ENCODE peak calls at places on chromosomes 1 and 21, in four cellular contexts. U is BJ, A is GM06990, V is MM.1S. T is an unnamed sample.

GRCh38 chr21:38067086-38067739 is 151.0 kb upstream of the KCNJ6 start:
- DNase-seq in U (no peak), A (no peak), V (no peak), T (no peak)

GRCh38 chr1:115299266-115299665 is 38.8 kb downstream of the NGF start:
- DNase-seq in U (no peak), A (no peak), V (no peak), T (no peak)

GRCh38 chr1:25784575-25785051 is 15.4 kb upstream of the SELENON start:
- DNase-seq in U (no peak), A (no peak), V (no peak), T (no peak)

GRCh38 chr1:51898090-51898734 is 19.7 kb upstream of the NRDC start:
- DNase-seq in U (peak), A (no peak), V (no peak), T (no peak)

GRCh38 chr1:86421601-86422280 is 2.2 kb upstream of the CLCA2 start:
- DNase-seq in U (no peak), A (no peak), V (no peak), T (no peak)

GRCh38 chr1:225662155-225662554 is 9.2 kb upstream of the ENAH start:
- DNase-seq in U (no peak), A (no peak), V (no peak), T (no peak)

GRCh38 chr1:33055210-33055991 is 18.7 kb upstream of the AK2 start:
- DNase-seq in U (no peak), A (peak), V (peak), T (peak)

GRCh38 chr1:110033421-110033820 is 1.0 kb upstream of the STRIP1 start:
- DNase-seq in U (no peak), A (no peak), V (no peak), T (no peak)

GRCh38 chr1:54384921-54385726 is 21.1 kb downstream of the SSBP3 start:
- DNase-seq in U (peak), A (no peak), V (no peak), T (no peak)

GRCh38 chr1:19306941-19307340 is 5.0 kb downstream of the AKR7A2 start:
- DNase-seq in U (no peak), A (no peak), V (no peak), T (no peak)

GRCh38 chr1:112990271-112990670 is 34.3 kb upstream of the SLC16A1 start:
- DNase-seq in U (no peak), A (no peak), V (no peak), T (no peak)

GRCh38 chr1:66692681-66693080 is 59.6 kb upstream of the DYNLT5 start:
- DNase-seq in U (no peak), A (no peak), V (no peak), T (no peak)

GRCh38 chr1:85884372-85885035 is 176.3 kb upstream of the ZNHIT6 start:
- DNase-seq in U (no peak), A (no peak), V (no peak), T (no peak)

GRCh38 chr1:156581661-156582387 is 2.3 kb downstream of the TTC24 start:
- DNase-seq in U (no peak), A (no peak), V (no peak), T (no peak)

GRCh38 chr1:5286244-5286643 is 631.8 kb downstream of the AJAP1 start:
- DNase-seq in U (no peak), A (no peak), V (no peak), T (no peak)
- TF ChIP-seq CTCF in U (no peak), A (no peak), V (peak), T (no peak)

DNA sequence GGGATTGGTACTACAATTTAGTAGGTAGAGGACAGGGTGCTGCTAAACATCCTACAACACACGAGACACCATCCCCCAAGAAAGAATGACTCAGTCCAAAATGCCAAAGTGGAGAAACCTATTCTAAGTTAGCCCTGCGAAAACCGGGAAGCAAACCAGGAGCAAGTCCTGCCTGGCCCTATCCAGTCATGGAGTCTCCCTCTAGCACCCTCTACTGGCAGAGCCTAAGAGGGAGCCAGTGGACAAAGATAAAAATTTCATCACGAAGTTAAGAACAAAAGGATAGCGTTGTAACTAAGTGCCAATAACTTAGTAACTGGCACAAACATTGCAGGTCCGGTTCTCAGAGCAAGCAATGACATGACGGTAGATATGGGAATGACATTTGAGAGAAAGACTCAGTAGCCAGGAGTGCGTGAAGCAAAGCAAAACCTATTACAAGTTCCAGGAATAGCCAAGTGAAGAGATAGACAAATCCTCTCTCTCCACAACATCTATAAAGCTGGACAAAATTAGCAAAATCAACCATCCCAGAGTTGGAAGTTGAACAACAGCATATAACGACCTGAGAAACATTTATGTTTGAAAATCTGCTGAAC is 383.5 kb downstream of the OMA1 start:
- DNase-seq in U (no peak), A (no peak), V (peak), T (peak)
- TF ChIP-seq CTCF in U (peak), A (peak), V (peak), T (peak)

GRCh38 chr1:3898475-3898735 is 1.7 kb downstream of the C1orf174 start:
- DNase-seq in U (no peak), A (no peak), V (no peak), T (no peak)

GRCh38 chr1:3900969-3901529 is 977 bp upstream of the C1orf174 start:
- DNase-seq in U (peak), A (peak), V (peak), T (peak)

GRCh38 chr1:3899776-3900149 is 309 bp downstream of the C1orf174 start:
- DNase-seq in U (no peak), A (no peak), V (peak), T (no peak)

GRCh38 chr1:3900150-3900968 is at the start of gene C1orf174:
- DNase-seq in U (peak), A (peak), V (peak), T (peak)

DNA sequence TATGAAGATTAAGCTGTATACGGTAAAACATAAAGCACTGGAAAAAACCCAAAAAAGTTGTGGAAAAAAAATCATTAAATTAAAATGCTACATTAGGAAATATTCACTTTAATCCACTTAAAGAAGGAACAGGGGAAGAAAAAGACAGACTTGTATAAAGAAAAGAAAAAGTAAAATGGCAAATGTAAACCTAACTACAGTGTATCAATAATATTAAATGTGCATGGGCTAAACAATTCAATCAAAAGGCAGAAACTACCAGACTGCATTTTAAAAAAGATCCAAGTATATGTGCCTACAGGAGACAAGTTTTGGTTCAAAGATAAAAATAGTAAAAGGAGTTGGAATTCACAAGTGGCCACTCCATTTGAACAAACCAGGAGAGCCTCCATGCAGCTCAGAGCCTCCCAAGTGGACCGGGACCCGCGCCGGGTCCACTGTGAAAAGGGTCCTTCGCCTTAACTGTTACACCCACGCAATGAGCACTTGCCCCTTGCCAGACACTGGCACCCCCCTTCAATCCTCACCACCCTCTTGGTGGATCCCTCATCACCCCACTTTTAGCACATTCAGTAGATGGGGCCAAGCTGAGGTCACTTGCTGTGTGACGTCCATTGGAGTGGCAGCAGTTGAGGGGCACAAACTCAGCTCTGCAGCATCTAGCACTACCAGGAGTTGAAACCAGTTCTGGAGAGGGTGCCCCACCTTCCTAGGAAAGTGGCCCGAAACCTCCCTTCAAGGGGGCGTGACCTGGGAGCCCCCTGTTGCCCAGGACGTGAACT is 887 bp downstream of the C1orf174 start:
- DNase-seq in U (no peak), A (no peak), V (peak), T (no peak)
- TF ChIP-seq CTCF in U (no peak), A (peak), V (no peak), T (no peak)

GRCh38 chr1:184753093-184753492 is 1.6 kb downstream of the EDEM3 start:
- DNase-seq in U (no peak), A (no peak), V (peak), T (no peak)

GRCh38 chr1:184752656-184753055 is 2.0 kb downstream of the EDEM3 start:
- DNase-seq in U (no peak), A (no peak), V (no peak), T (no peak)

GRCh38 chr1:184754479-184755225 is at the start of gene EDEM3:
- DNase-seq in U (peak), A (peak), V (peak), T (peak)

GRCh38 chr1:184755226-184756065 is 788 bp upstream of the EDEM3 start:
- DNase-seq in U (no peak), A (no peak), V (peak), T (no peak)

DNA sequence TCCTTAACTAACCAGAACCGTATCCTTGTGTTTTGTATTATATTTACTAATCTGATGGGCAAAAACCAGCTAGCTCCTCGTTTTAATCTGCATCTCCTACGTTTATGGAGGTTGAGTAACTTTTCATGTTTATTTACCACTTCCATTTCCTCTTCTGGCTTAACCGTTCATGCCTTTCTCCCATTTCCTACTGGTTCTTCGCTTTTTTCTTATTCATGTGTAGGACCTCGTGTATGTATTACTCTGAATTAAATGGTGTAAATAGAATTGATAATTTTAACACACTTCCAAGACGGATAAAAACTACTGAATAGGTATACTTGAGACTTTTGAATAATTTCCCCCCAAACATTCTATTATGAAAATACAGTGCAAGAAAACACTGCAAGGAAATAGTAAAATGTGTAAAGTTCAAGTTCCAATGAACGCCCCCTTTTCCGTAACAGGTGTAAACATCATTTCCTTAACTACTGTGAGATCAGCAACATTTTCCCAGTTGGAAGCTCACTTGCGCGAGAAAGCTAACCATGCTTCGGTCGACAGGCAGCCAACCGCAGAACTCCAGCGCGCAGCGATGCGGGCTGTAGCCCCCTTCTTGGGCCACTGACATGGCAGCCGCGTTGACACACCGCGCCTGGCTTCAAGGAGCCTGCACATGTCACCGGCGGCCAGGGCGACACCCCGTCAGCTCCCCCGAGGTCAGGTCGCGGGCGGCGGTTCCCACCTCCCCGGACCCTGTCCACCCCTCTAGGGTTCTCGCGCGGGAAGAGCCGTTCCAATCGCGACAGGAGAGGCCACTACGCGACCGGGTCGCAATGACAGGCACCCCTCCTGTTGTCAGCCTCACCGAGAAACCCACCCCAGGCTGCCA is 815 bp downstream of the EDEM3 start:
- DNase-seq in U (no peak), A (peak), V (peak), T (peak)
- TF ChIP-seq CTCF in U (no peak), A (no peak), V (no peak), T (no peak)

GRCh38 chr21:39721885-39722284 is 23.1 kb upstream of the IGSF5 start:
- DNase-seq in U (no peak), A (no peak), V (no peak), T (no peak)

GRCh38 chr21:39715804-39716397 is 29.1 kb upstream of the IGSF5 start:
- DNase-seq in U (no peak), A (no peak), V (peak), T (peak)

GRCh38 chr21:39724944-39725343 is 20.0 kb upstream of the IGSF5 start:
- DNase-seq in U (no peak), A (no peak), V (no peak), T (no peak)

GRCh38 chr21:39726133-39726532 is 18.9 kb upstream of the IGSF5 start:
- DNase-seq in U (no peak), A (no peak), V (no peak), T (no peak)

DNA sequence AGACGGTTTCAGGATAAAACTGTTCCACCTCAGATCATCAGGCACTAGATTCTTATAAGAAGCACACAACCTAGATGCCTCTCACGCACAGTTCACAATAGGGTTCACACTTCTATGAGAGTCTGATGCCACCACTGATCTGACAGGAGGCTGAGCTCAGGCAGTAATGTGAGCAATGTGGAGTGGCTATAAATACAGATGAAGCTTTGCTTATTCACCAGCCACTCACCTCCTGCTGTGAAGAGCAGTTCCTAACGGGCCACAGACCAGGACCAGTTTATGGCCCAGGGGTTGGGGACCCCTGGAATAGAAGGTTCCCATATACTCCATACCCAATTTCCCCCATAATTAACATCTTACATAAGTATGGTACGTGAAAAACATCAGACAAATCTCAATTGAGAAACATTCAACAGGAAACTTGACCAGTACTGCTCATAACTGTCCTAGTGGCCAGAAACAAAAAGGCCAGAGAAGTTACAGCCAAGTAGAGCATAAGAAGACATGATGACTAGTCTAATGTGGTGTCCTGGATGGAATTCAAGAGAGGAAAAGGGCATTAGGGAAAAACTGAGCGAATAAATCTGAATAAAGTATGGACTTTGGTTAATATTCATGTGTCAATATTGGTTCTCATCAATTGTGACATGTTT is 24.7 kb upstream of the IGSF5 start:
- DNase-seq in U (no peak), A (no peak), V (no peak), T (no peak)
- TF ChIP-seq CTCF in U (no peak), A (no peak), V (peak), T (no peak)

GRCh38 chr1:14826172-14826636 is 227.7 kb downstream of the KAZN start:
- DNase-seq in U (peak), A (no peak), V (no peak), T (no peak)
- TF ChIP-seq CTCF in U (peak), A (no peak), V (no peak), T (no peak)

DNA sequence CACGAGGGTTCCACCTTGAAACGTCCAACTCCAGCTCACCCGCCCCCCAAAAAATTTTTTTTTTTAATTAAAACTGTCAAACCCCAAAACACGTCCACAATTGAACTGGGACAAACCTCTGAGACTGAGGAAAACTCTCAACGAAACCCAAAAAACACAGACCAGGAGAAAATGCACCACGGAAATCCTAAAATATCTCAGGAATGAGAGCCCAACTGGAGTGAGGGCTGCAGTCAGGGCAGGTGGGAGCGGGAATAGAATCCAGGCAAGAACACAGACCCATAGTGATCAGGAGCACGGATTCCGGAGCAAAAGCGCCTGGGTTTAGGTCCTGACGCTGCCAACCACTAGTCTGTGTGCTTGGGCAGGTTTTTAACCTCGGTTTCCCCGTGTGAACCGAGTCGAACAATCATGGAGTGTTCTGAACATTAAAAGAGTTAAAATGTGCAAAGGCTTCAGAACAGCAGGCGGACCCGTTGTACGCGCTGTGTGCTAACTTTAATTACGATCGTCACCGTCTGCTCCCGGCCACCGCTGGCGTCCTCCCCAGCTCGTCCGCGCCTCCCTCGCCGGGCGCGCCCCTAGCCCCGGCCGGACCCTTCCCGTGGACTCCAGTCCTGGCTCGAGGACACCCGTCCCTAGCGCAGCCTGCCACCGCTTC is 624 bp downstream of the ARHGAP29 start:
- DNase-seq in U (no peak), A (no peak), V (peak), T (no peak)
- TF ChIP-seq CTCF in U (peak), A (no peak), V (no peak), T (no peak)

DNA sequence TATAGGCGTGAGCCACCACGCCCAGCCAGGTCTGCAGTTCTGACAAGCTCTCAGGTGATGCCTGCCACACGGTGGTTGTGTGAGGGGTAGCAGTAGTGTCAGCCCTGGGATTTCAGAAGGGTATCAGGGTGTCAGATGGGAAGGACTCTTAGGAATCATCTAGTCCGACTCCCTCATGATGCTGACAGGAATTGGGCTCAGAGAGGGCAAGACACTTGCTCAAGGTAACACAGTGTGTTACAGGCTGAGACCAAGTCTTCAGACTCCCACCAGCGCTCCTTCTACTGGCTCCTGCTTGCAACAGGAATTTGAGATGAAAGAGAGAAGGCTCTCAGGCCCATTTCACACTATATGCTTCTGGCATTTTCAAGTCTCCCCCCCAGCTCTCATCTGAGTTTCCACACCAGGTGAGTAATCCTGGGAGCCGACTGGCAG is 6.9 kb downstream of the HTR1D start:
- DNase-seq in U (no peak), A (no peak), V (no peak), T (no peak)
- TF ChIP-seq CTCF in U (no peak), A (peak), V (no peak), T (no peak)

DNA sequence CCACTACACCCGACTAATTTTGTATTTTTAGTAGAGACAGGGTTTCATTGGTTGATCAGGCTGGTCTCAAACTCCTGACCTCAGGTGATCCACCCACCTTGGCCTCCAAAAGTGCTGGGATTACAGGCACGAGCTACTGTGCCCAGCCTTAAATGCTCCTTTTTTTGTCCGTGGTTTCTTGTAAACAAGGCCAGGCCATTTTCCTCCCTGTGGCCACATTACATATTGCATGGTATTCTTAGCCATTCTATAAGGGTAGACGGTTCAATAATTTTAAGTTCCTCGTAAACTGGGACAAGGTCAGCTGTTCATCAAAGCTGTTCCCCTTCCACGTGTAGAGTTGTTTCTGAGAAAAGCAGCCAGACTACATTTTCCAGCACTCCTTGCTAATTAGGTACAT is 10.3 kb upstream of the LUZP1 start:
- DNase-seq in U (no peak), A (no peak), V (no peak), T (no peak)
- TF ChIP-seq CTCF in U (peak), A (no peak), V (peak), T (peak)